ENCODE peak calls at places on chromosome 18, in four cellular contexts. I is brain microvascular endothelial cell, C is NB4, T is hepatocyte. A is an unnamed sample.

GRCh38 chr18:2303517-2304238 is 267.6 kb downstream of the METTL4 start:
- DNase-seq in I (peak; percentile 26), C (no peak), T (no peak), A (no peak)

GRCh38 chr18:35143615-35144596 is 96.9 kb upstream of the ZNF397 start:
- DNase-seq in I (peak; percentile 54), C (peak; percentile 63), T (peak; percentile 74), A (peak; percentile 36)

GRCh38 chr18:41484069-41484468 is 471.0 kb upstream of the PIK3C3 start:
- DNase-seq in I (no peak), C (no peak), T (no peak), A (no peak)

GRCh38 chr18:23363865-23364570 is 89.1 kb upstream of the RIOK3 start:
- DNase-seq in I (no peak), C (no peak), T (no peak), A (no peak)

GRCh38 chr18:45539383-45539960 is 75.8 kb upstream of the SLC14A2 start:
- DNase-seq in I (no peak), C (no peak), T (no peak), A (no peak)

GRCh38 chr18:50722311-50722710 is 97.5 kb downstream of the MRO start:
- DNase-seq in I (no peak), C (no peak), T (no peak), A (no peak)

GRCh38 chr18:20966795-20967194 is 144.8 kb downstream of the ROCK1 start:
- DNase-seq in I (no peak), C (no peak), T (no peak), A (no peak)

GRCh38 chr18:80182855-80183254 is 64.5 kb downstream of the PARD6G start:
- DNase-seq in I (no peak), C (no peak), T (no peak), A (no peak)

GRCh38 chr18:31102020-31102684 is at the start of gene DSC2:
- DNase-seq in I (no peak), C (no peak), T (peak; percentile 78), A (no peak)

GRCh38 chr18:48843596-48843995 is 107.2 kb downstream of the SMAD7 start:
- DNase-seq in I (no peak), C (no peak), T (no peak), A (no peak)

DNA sequence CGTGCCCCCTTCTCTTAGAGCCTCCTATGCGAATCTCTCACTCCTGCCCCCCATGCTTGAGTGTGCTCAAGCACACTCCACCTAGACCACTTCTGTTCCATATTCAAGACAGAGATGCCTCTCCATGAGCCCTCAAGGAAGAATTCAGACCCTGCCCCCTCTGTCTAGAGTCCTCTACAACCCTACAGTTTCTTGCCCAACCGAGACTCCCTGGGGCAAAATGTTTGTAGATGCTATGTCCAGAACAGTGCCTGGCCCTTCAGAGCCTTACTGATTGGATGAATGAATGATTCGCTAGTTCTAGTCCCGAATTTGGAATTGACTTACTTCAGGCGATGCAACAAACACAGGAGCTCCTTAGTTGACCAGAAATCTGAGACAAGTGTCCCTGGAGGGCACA is 8.7 kb downstream of the APCDD1 start:
- DNase-seq in I (no peak), C (no peak), T (no peak), A (no peak)
- TF ChIP-seq CTCF in I (no peak), C (no peak), T (no peak), A (no peak)

GRCh38 chr18:7958081-7958896 is 391.2 kb downstream of the PTPRM start:
- DNase-seq in I (no peak), C (no peak), T (no peak), A (peak; percentile 21)
- H3K4me3 ChIP-seq in I (peak overlapping the region; percentile 25), C (no peak overlapping the region), T (no peak overlapping the region), A (no peak overlapping the region)

GRCh38 chr18:11570770-11571169 is 38.6 kb upstream of the SLC35G4 start:
- DNase-seq in I (peak; percentile 24), C (peak; percentile 29), T (no peak), A (peak; percentile 19)
- TF ChIP-seq CTCF in I (peak; percentile 47), C (peak; percentile 15), T (peak; percentile 34), A (no peak)

GRCh38 chr18:37566479-37567060 is 972 bp upstream of the CELF4 start:
- DNase-seq in I (no peak), C (no peak), T (no peak), A (no peak)

GRCh38 chr18:37565985-37566478 is 434 bp upstream of the CELF4 start:
- DNase-seq in I (peak; percentile 5), C (no peak), T (peak; percentile 80), A (no peak)

GRCh38 chr18:37565138-37565984 is at the start of gene CELF4:
- DNase-seq in I (no peak), C (no peak), T (peak; percentile 38), A (no peak)

GRCh38 chr18:37563810-37564511 is 1.6 kb downstream of the CELF4 start:
- DNase-seq in I (no peak), C (no peak), T (no peak), A (no peak)

GRCh38 chr18:37564796-37565137 is 831 bp downstream of the CELF4 start:
- DNase-seq in I (peak; percentile 20), C (peak; percentile 4), T (peak; percentile 86), A (no peak)
- H3K4me3 ChIP-seq in I (no peak overlapping the region), C (no peak overlapping the region), T (peak overlapping the region; percentile 77), A (no peak overlapping the region)

DNA sequence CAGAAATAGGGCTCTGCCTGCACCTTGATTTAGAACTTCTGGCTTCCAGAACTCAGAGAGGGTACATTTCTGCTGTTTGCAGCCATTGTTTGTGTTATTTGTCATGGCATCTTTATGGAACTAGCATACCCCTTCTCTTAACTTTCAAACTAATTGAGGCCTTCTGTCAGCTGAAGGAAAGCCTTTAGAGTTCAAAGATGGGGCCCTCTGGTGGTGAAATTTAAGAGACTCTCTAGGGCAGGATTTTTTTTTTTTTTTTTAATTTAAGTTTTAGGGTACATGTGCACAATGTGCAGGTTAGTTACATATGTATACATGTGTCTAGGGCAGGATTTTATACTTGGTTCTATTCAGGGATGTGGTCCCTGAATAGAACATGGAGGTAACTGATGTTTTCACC is 260.6 kb upstream of the LINC00305 start:
- DNase-seq in I (peak; percentile 2), C (peak; percentile 32), T (peak; percentile 56), A (peak; percentile 41)
- TF ChIP-seq CTCF in I (peak; percentile 48), C (peak; percentile 45), T (peak; percentile 51), A (peak; percentile 37)

GRCh38 chr18:57502624-57503023 is 67.5 kb downstream of the ONECUT2 start:
- DNase-seq in I (no peak), C (no peak), T (no peak), A (no peak)

GRCh38 chr18:57498857-57499256 is 63.7 kb downstream of the ONECUT2 start:
- DNase-seq in I (no peak), C (no peak), T (no peak), A (no peak)

DNA sequence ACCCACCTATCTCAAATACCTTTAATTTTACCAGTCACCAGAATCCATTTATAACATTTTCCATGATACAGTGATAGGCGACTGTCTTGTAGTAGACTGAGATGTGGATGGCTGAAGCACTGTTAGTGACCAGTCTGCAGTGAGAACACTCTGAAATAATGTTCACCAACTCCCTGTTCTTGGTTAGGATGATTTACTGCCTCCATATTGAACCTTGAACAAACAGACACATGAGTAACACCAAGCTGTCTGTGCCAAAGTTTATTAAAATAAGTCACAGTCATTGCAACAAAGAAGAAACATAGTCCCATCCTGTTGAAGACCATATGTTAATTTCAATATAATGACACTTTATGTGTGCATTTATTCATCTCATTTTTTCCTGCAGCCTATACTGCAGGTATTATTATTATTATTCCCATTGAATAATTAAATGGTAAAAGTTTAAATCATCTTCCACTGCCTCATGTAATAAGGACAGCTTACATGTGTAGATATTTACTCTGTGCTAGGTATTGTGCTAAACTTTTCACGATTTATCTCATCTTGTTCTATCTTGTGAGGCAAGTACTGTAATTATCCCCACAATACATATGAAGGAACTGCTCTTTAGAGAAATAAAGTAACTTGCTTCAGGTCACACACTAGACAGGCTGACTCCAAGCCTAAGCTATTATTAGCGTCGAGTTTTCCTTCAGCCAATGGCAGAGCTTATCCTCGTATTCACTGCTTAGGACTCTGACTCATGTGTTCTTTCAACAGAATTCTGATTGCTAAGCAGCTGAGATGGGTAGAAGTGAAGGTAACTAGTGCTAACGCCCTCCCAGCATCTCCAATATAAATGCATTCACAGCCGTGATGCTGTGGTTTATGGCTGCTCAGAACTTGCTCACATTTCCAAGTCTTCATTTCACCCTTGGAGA is 62.5 kb downstream of the ONECUT2 start:
- DNase-seq in I (no peak), C (no peak), T (peak; percentile 59), A (no peak)
- H3K4me3 ChIP-seq in I (no peak overlapping the region), C (no peak overlapping the region), T (no peak overlapping the region), A (no peak overlapping the region)